ENCODE peak calls at places on chromosomes 3 and 15, in seven cellular contexts. One of them, this sample, is unnamed.

GRCh38 chr3:12347301-12347700 is 58.4 kb downstream of the PPARG start:
- DNase-seq in heart left ventricle: no peak
- DNase-seq in frontal cortex: no peak
- DNase-seq in NCI-H1417 treated with DMSO at 0.1 percent for 48 hours: no peak
- DNase-seq in amniotic stem cell: no peak
- DNase-seq in fibroblast of pulmonary artery: peak
- DNase-seq in colonic mucosa: no peak
- DNase-seq in this sample: no peak

GRCh38 chr15:41499109-41499851 is 5.6 kb downstream of the ITPKA start:
- DNase-seq in heart left ventricle: no peak
- DNase-seq in frontal cortex: no peak
- DNase-seq in NCI-H1417 treated with DMSO at 0.1 percent for 48 hours: no peak
- DNase-seq in amniotic stem cell: no peak
- DNase-seq in fibroblast of pulmonary artery: no peak
- DNase-seq in colonic mucosa: no peak
- DNase-seq in this sample: no peak

GRCh38 chr15:31365655-31366127 is 39.1 kb downstream of the KLF13 start:
- DNase-seq in heart left ventricle: peak
- DNase-seq in frontal cortex: peak
- DNase-seq in NCI-H1417 treated with DMSO at 0.1 percent for 48 hours: no peak
- DNase-seq in amniotic stem cell: peak
- DNase-seq in fibroblast of pulmonary artery: peak
- DNase-seq in colonic mucosa: peak
- DNase-seq in this sample: no peak

GRCh38 chr3:160720123-160720746 is 35.8 kb upstream of the PPM1L start:
- DNase-seq in heart left ventricle: no peak
- DNase-seq in frontal cortex: no peak
- DNase-seq in NCI-H1417 treated with DMSO at 0.1 percent for 48 hours: no peak
- DNase-seq in amniotic stem cell: no peak
- DNase-seq in fibroblast of pulmonary artery: no peak
- DNase-seq in colonic mucosa: no peak
- DNase-seq in this sample: no peak

GRCh38 chr15:75989045-75989444 is 23.2 kb downstream of the NRG4 start:
- DNase-seq in heart left ventricle: no peak
- DNase-seq in frontal cortex: no peak
- DNase-seq in NCI-H1417 treated with DMSO at 0.1 percent for 48 hours: no peak
- DNase-seq in amniotic stem cell: no peak
- DNase-seq in fibroblast of pulmonary artery: no peak
- DNase-seq in colonic mucosa: no peak
- DNase-seq in this sample: no peak

GRCh38 chr3:71926690-71927089 is 141.7 kb upstream of the PROK2 start:
- DNase-seq in heart left ventricle: no peak
- DNase-seq in frontal cortex: no peak
- DNase-seq in NCI-H1417 treated with DMSO at 0.1 percent for 48 hours: no peak
- DNase-seq in amniotic stem cell: no peak
- DNase-seq in fibroblast of pulmonary artery: no peak
- DNase-seq in colonic mucosa: no peak
- DNase-seq in this sample: no peak

GRCh38 chr3:65951836-65952505 is 86.7 kb downstream of the MAGI1 start:
- DNase-seq in heart left ventricle: no peak
- DNase-seq in frontal cortex: no peak
- DNase-seq in NCI-H1417 treated with DMSO at 0.1 percent for 48 hours: no peak
- DNase-seq in amniotic stem cell: no peak
- DNase-seq in fibroblast of pulmonary artery: no peak
- DNase-seq in colonic mucosa: no peak
- DNase-seq in this sample: peak

GRCh38 chr3:139473155-139473771 is 3.1 kb downstream of the RBP2 start:
- DNase-seq in heart left ventricle: no peak
- DNase-seq in frontal cortex: no peak
- DNase-seq in NCI-H1417 treated with DMSO at 0.1 percent for 48 hours: no peak
- DNase-seq in amniotic stem cell: no peak
- DNase-seq in fibroblast of pulmonary artery: no peak
- DNase-seq in colonic mucosa: no peak
- DNase-seq in this sample: no peak

GRCh38 chr15:70099167-70099965 is 1.6 kb upstream of the TLE3 start:
- DNase-seq in heart left ventricle: peak
- DNase-seq in frontal cortex: peak
- DNase-seq in NCI-H1417 treated with DMSO at 0.1 percent for 48 hours: peak
- DNase-seq in amniotic stem cell: peak
- DNase-seq in fibroblast of pulmonary artery: peak
- DNase-seq in colonic mucosa: peak
- DNase-seq in this sample: peak

GRCh38 chr3:33277193-33277882 is at the start of gene FBXL2:
- DNase-seq in heart left ventricle: peak
- DNase-seq in frontal cortex: peak
- DNase-seq in NCI-H1417 treated with DMSO at 0.1 percent for 48 hours: peak
- DNase-seq in amniotic stem cell: peak
- DNase-seq in fibroblast of pulmonary artery: peak
- DNase-seq in colonic mucosa: peak
- DNase-seq in this sample: peak

GRCh38 chr3:48135773-48136495 is 52.3 kb downstream of the CDC25A start:
- DNase-seq in heart left ventricle: no peak
- DNase-seq in frontal cortex: no peak
- DNase-seq in NCI-H1417 treated with DMSO at 0.1 percent for 48 hours: no peak
- DNase-seq in amniotic stem cell: no peak
- DNase-seq in fibroblast of pulmonary artery: no peak
- DNase-seq in colonic mucosa: no peak
- DNase-seq in this sample: no peak

GRCh38 chr3:39287859-39288221 is 8.0 kb upstream of the CX3CR1 start:
- DNase-seq in heart left ventricle: no peak
- DNase-seq in frontal cortex: no peak
- DNase-seq in NCI-H1417 treated with DMSO at 0.1 percent for 48 hours: no peak
- DNase-seq in amniotic stem cell: no peak
- DNase-seq in fibroblast of pulmonary artery: no peak
- DNase-seq in colonic mucosa: no peak
- DNase-seq in this sample: no peak

GRCh38 chr3:50078622-50079021 is 10.1 kb upstream of the RBM5 start:
- DNase-seq in heart left ventricle: no peak
- DNase-seq in frontal cortex: no peak
- DNase-seq in NCI-H1417 treated with DMSO at 0.1 percent for 48 hours: no peak
- DNase-seq in amniotic stem cell: no peak
- DNase-seq in fibroblast of pulmonary artery: no peak
- DNase-seq in colonic mucosa: no peak
- DNase-seq in this sample: no peak

GRCh38 chr3:52021869-52022268 is 26.2 kb upstream of the RPL29 start:
- DNase-seq in heart left ventricle: peak
- DNase-seq in frontal cortex: no peak
- DNase-seq in NCI-H1417 treated with DMSO at 0.1 percent for 48 hours: no peak
- DNase-seq in amniotic stem cell: no peak
- DNase-seq in fibroblast of pulmonary artery: no peak
- DNase-seq in colonic mucosa: no peak
- DNase-seq in this sample: no peak

GRCh38 chr15:60392601-60392985 is 5.2 kb downstream of the ANXA2 start:
- DNase-seq in heart left ventricle: no peak
- DNase-seq in frontal cortex: no peak
- DNase-seq in NCI-H1417 treated with DMSO at 0.1 percent for 48 hours: no peak
- DNase-seq in amniotic stem cell: no peak
- DNase-seq in fibroblast of pulmonary artery: peak
- DNase-seq in colonic mucosa: no peak
- DNase-seq in this sample: peak

GRCh38 chr3:42254566-42254965 is 11.4 kb downstream of the CCK start:
- DNase-seq in heart left ventricle: no peak
- DNase-seq in frontal cortex: no peak
- DNase-seq in NCI-H1417 treated with DMSO at 0.1 percent for 48 hours: no peak
- DNase-seq in amniotic stem cell: no peak
- DNase-seq in fibroblast of pulmonary artery: no peak
- DNase-seq in colonic mucosa: no peak
- DNase-seq in this sample: no peak

GRCh38 chr3:37892917-37893595 is 31.4 kb downstream of the CTDSPL start:
- DNase-seq in heart left ventricle: peak
- DNase-seq in frontal cortex: peak
- DNase-seq in NCI-H1417 treated with DMSO at 0.1 percent for 48 hours: no peak
- DNase-seq in amniotic stem cell: no peak
- DNase-seq in fibroblast of pulmonary artery: peak
- DNase-seq in colonic mucosa: no peak
- DNase-seq in this sample: no peak

GRCh38 chr3:126127904-126128303 is 44.0 kb upstream of the SLC41A3 start:
- DNase-seq in heart left ventricle: no peak
- DNase-seq in frontal cortex: no peak
- DNase-seq in NCI-H1417 treated with DMSO at 0.1 percent for 48 hours: no peak
- DNase-seq in amniotic stem cell: no peak
- DNase-seq in fibroblast of pulmonary artery: no peak
- DNase-seq in colonic mucosa: peak
- DNase-seq in this sample: no peak

GRCh38 chr3:139187648-139188047 is 143.0 kb upstream of the PRR23C start:
- DNase-seq in heart left ventricle: no peak
- DNase-seq in frontal cortex: no peak
- DNase-seq in NCI-H1417 treated with DMSO at 0.1 percent for 48 hours: no peak
- DNase-seq in amniotic stem cell: no peak
- DNase-seq in fibroblast of pulmonary artery: no peak
- DNase-seq in colonic mucosa: no peak
- DNase-seq in this sample: no peak

GRCh38 chr3:132253262-132253878 is 63.8 kb upstream of the ACP3 start:
- DNase-seq in heart left ventricle: no peak
- DNase-seq in frontal cortex: no peak
- DNase-seq in NCI-H1417 treated with DMSO at 0.1 percent for 48 hours: no peak
- DNase-seq in amniotic stem cell: no peak
- DNase-seq in fibroblast of pulmonary artery: peak
- DNase-seq in colonic mucosa: peak
- DNase-seq in this sample: no peak

GRCh38 chr3:116614795-116615362 is 94.7 kb upstream of the TUSC7 start:
- DNase-seq in heart left ventricle: no peak
- DNase-seq in frontal cortex: no peak
- DNase-seq in NCI-H1417 treated with DMSO at 0.1 percent for 48 hours: no peak
- DNase-seq in amniotic stem cell: no peak
- DNase-seq in fibroblast of pulmonary artery: peak
- DNase-seq in colonic mucosa: no peak
- DNase-seq in this sample: no peak

GRCh38 chr3:123161167-123161566 is 40.6 kb upstream of the SEC22A start:
- DNase-seq in heart left ventricle: no peak
- DNase-seq in frontal cortex: no peak
- DNase-seq in NCI-H1417 treated with DMSO at 0.1 percent for 48 hours: no peak
- DNase-seq in amniotic stem cell: no peak
- DNase-seq in fibroblast of pulmonary artery: no peak
- DNase-seq in colonic mucosa: no peak
- DNase-seq in this sample: no peak

GRCh38 chr15:62459875-62460274 is 294.8 kb upstream of the C2CD4B start:
- DNase-seq in heart left ventricle: no peak
- DNase-seq in frontal cortex: no peak
- DNase-seq in NCI-H1417 treated with DMSO at 0.1 percent for 48 hours: no peak
- DNase-seq in amniotic stem cell: no peak
- DNase-seq in fibroblast of pulmonary artery: no peak
- DNase-seq in colonic mucosa: no peak
- DNase-seq in this sample: no peak

GRCh38 chr3:7205535-7206331 is 344.8 kb downstream of the GRM7 start:
- DNase-seq in heart left ventricle: no peak
- DNase-seq in frontal cortex: no peak
- DNase-seq in NCI-H1417 treated with DMSO at 0.1 percent for 48 hours: no peak
- DNase-seq in amniotic stem cell: no peak
- DNase-seq in fibroblast of pulmonary artery: no peak
- DNase-seq in colonic mucosa: no peak
- DNase-seq in this sample: no peak

GRCh38 chr3:132209860-132210259 is 107.3 kb upstream of the ACP3 start:
- DNase-seq in heart left ventricle: no peak
- DNase-seq in frontal cortex: no peak
- DNase-seq in NCI-H1417 treated with DMSO at 0.1 percent for 48 hours: no peak
- DNase-seq in amniotic stem cell: no peak
- DNase-seq in fibroblast of pulmonary artery: no peak
- DNase-seq in colonic mucosa: no peak
- DNase-seq in this sample: no peak

GRCh38 chr15:42491540-42492225 is 742 bp upstream of the ZNF106 start:
- DNase-seq in heart left ventricle: no peak
- DNase-seq in frontal cortex: no peak
- DNase-seq in NCI-H1417 treated with DMSO at 0.1 percent for 48 hours: no peak
- DNase-seq in amniotic stem cell: peak
- DNase-seq in fibroblast of pulmonary artery: peak
- DNase-seq in colonic mucosa: no peak
- DNase-seq in this sample: peak

GRCh38 chr3:129615751-129616281 is 9.3 kb upstream of the PLXND1 start:
- DNase-seq in heart left ventricle: no peak
- DNase-seq in frontal cortex: no peak
- DNase-seq in NCI-H1417 treated with DMSO at 0.1 percent for 48 hours: no peak
- DNase-seq in amniotic stem cell: no peak
- DNase-seq in fibroblast of pulmonary artery: no peak
- DNase-seq in colonic mucosa: peak
- DNase-seq in this sample: no peak

GRCh38 chr3:151268267-151269235 is 9.8 kb downstream of the P2RY14 start:
- DNase-seq in heart left ventricle: no peak
- DNase-seq in frontal cortex: no peak
- DNase-seq in NCI-H1417 treated with DMSO at 0.1 percent for 48 hours: no peak
- DNase-seq in amniotic stem cell: no peak
- DNase-seq in fibroblast of pulmonary artery: no peak
- DNase-seq in colonic mucosa: no peak
- DNase-seq in this sample: no peak

GRCh38 chr15:74399511-74400312 is 32.3 kb upstream of the CYP11A1 start:
- DNase-seq in heart left ventricle: no peak
- DNase-seq in frontal cortex: no peak
- DNase-seq in NCI-H1417 treated with DMSO at 0.1 percent for 48 hours: no peak
- DNase-seq in amniotic stem cell: no peak
- DNase-seq in fibroblast of pulmonary artery: no peak
- DNase-seq in colonic mucosa: no peak
- DNase-seq in this sample: no peak

GRCh38 chr3:144129536-144130214 is 158.1 kb downstream of the DIPK2A start:
- DNase-seq in heart left ventricle: no peak
- DNase-seq in frontal cortex: no peak
- DNase-seq in NCI-H1417 treated with DMSO at 0.1 percent for 48 hours: no peak
- DNase-seq in amniotic stem cell: no peak
- DNase-seq in fibroblast of pulmonary artery: no peak
- DNase-seq in colonic mucosa: no peak
- DNase-seq in this sample: no peak

GRCh38 chr3:68876112-68876713 is 56.1 kb downstream of the TAFA4 start:
- DNase-seq in heart left ventricle: no peak
- DNase-seq in frontal cortex: peak
- DNase-seq in NCI-H1417 treated with DMSO at 0.1 percent for 48 hours: peak
- DNase-seq in amniotic stem cell: peak
- DNase-seq in fibroblast of pulmonary artery: peak
- DNase-seq in colonic mucosa: peak
- DNase-seq in this sample: peak

GRCh38 chr15:59255647-59256380 is 49.2 kb downstream of the LDHAL6B start:
- DNase-seq in heart left ventricle: no peak
- DNase-seq in frontal cortex: no peak
- DNase-seq in NCI-H1417 treated with DMSO at 0.1 percent for 48 hours: no peak
- DNase-seq in amniotic stem cell: no peak
- DNase-seq in fibroblast of pulmonary artery: no peak
- DNase-seq in colonic mucosa: peak
- DNase-seq in this sample: no peak